ENCODE peak calls at places on chromosomes 2 and 18, in four cellular contexts. N, B, O and S are unnamed samples.

GRCh38 chr2:216888907-216889622 is 29.2 kb upstream of the TNP1 start:
- DNase-seq in N (no peak), B (no peak), O (no peak), S (no peak)

GRCh38 chr2:13332060-13332459 is 615.3 kb downstream of the TRIB2 start:
- DNase-seq in N (no peak), B (no peak), O (no peak), S (no peak)

GRCh38 chr18:11649839-11650238 is 39.2 kb upstream of the GNAL start:
- DNase-seq in N (no peak), B (no peak), O (no peak), S (no peak)

GRCh38 chr2:85053802-85054201 is 79.4 kb upstream of the TCF7L1 start:
- DNase-seq in N (no peak), B (no peak), O (peak; percentile 54), S (no peak)

GRCh38 chr2:85397925-85398331 is 12.2 kb downstream of the CAPG start:
- DNase-seq in N (no peak), B (no peak), O (no peak), S (no peak)

GRCh38 chr2:241274127-241274526 is 41.3 kb downstream of the HDLBP start:
- DNase-seq in N (no peak), B (no peak), O (no peak), S (no peak)

GRCh38 chr2:119174216-119174992 is 15.9 kb upstream of the C1QL2 start:
- DNase-seq in N (peak; percentile 21), B (peak; percentile 53), O (no peak), S (peak; percentile 27)

GRCh38 chr18:50629148-50629631 is 69.3 kb downstream of the MAPK4 start:
- DNase-seq in N (no peak), B (no peak), O (no peak), S (no peak)

GRCh38 chr2:210027608-210028007 is 25.2 kb downstream of the RPE start:
- DNase-seq in N (no peak), B (no peak), O (no peak), S (no peak)

GRCh38 chr2:11919953-11920352 is 173.5 kb downstream of the LPIN1 start:
- DNase-seq in N (no peak), B (no peak), O (no peak), S (no peak)

GRCh38 chr2:16038586-16038985 is 98.2 kb downstream of the MYCN start:
- DNase-seq in N (no peak), B (no peak), O (no peak), S (no peak)